ENCODE peak calls at places on chromosomes 11 and 22, in nine cellular contexts. U is IMR-90, D is BE2C, A is HepG2, I is AG09309, N is kidney epithelial cell, F is tibial artery, C is ovary, J is SK-N-SH. Z is an unnamed sample.

GRCh38 chr22:36010090-36010489 is 18.5 kb downstream of the RBFOX2 start:
- DNase-seq in U (no peak), D (peak; percentile 77), A (no peak), I (no peak), N (no peak), F (no peak), C (no peak), J (no peak), Z (no peak)

GRCh38 chr11:10302744-10303557 is 1.9 kb upstream of the ADM start:
- DNase-seq in U (peak; percentile 59), D (peak; percentile 45), A (peak; percentile 70), I (no peak), N (no peak), F (peak; percentile 92), C (peak; percentile 92), J (peak; percentile 72), Z (peak; percentile 78)

GRCh38 chr11:99568808-99569207 is 548.1 kb downstream of the CNTN5 start:
- DNase-seq in U (no peak), D (no peak), A (no peak), I (no peak), N (no peak), F (no peak), C (no peak), J (no peak), Z (no peak)

GRCh38 chr11:128476031-128476430 is 111.3 kb downstream of the ETS1 start:
- DNase-seq in U (no peak), D (no peak), A (no peak), I (no peak), N (no peak), F (no peak), C (no peak), J (no peak), Z (no peak)

GRCh38 chr11:128550967-128551522 is 36.3 kb downstream of the ETS1 start:
- DNase-seq in U (no peak), D (no peak), A (no peak), I (no peak), N (no peak), F (no peak), C (no peak), J (no peak), Z (no peak)

GRCh38 chr11:119509969-119510401 is 87.0 kb upstream of the THY1 start:
- DNase-seq in U (peak; percentile 92), D (peak; percentile 70), A (no peak), I (peak; percentile 62), N (peak; percentile 39), F (no peak), C (peak; percentile 41), J (no peak), Z (peak; percentile 86)

GRCh38 chr11:119284344-119285157 is 32.4 kb downstream of the MCAM start:
- DNase-seq in U (peak; percentile 47), D (no peak), A (peak; percentile 34), I (peak; percentile 5), N (no peak), F (no peak), C (no peak), J (peak; percentile 36), Z (peak; percentile 66)

GRCh38 chr11:64971421-64972233 is at the start of gene MAJIN:
- DNase-seq in U (peak; percentile 41), D (no peak), A (no peak), I (no peak), N (peak; percentile 28), F (peak; percentile 84), C (peak; percentile 78), J (no peak), Z (peak; percentile 82)

GRCh38 chr11:130854483-130854882 is 61.8 kb downstream of the SNX19 start:
- DNase-seq in U (no peak), D (no peak), A (no peak), I (no peak), N (no peak), F (no peak), C (no peak), J (no peak), Z (no peak)

GRCh38 chr11:103714246-103714645 is 322.2 kb upstream of the DDI1 start:
- DNase-seq in U (peak; percentile 75), D (no peak), A (no peak), I (no peak), N (no peak), F (no peak), C (no peak), J (no peak), Z (peak; percentile 51)

GRCh38 chr22:26617251-26618199 is at the start of gene CRYBB1:
- DNase-seq in U (peak; percentile 36), D (no peak), A (no peak), I (no peak), N (no peak), F (peak; percentile 68), C (no peak), J (peak; percentile 79), Z (no peak)

GRCh38 chr22:22060200-22061084 is 77.9 kb upstream of the TOP3B start:
- DNase-seq in U (peak; percentile 24), D (peak; percentile 78), A (peak; percentile 40), I (no peak), N (no peak), F (no peak), C (peak; percentile 36), J (peak; percentile 71), Z (peak; percentile 53)

GRCh38 chr11:102853956-102854355 is 10.5 kb upstream of the MMP3 start:
- DNase-seq in U (no peak), D (no peak), A (no peak), I (no peak), N (no peak), F (no peak), C (no peak), J (no peak), Z (no peak)

GRCh38 chr22:41762980-41763779 is 37.3 kb upstream of the CCDC134 start:
- DNase-seq in U (no peak), D (peak; percentile 46), A (peak; percentile 39), I (no peak), N (no peak), F (no peak), C (no peak), J (no peak), Z (peak; percentile 45)

GRCh38 chr11:102966011-102966410 is 10.5 kb upstream of the MMP13 start:
- DNase-seq in U (no peak), D (no peak), A (no peak), I (no peak), N (no peak), F (no peak), C (no peak), J (no peak), Z (no peak)

GRCh38 chr22:36425977-36426523 is 38.3 kb upstream of the MYH9 start:
- DNase-seq in U (peak; percentile 53), D (no peak), A (peak; percentile 74), I (no peak), N (no peak), F (no peak), C (peak; percentile 51), J (peak; percentile 57), Z (peak; percentile 59)

GRCh38 chr11:61587541-61587941 is 6.7 kb upstream of the SYT7 start:
- DNase-seq in U (no peak), D (no peak), A (no peak), I (no peak), N (no peak), F (no peak), C (peak; percentile 39), J (no peak), Z (peak; percentile 26)
- H3K4me3 ChIP-seq in U (peak overlapping the region; percentile 17), D (peak overlapping the region; percentile 52), A (no peak overlapping the region), I (peak overlapping the region; percentile 36), N (peak overlapping the region; percentile 18), F (peak overlapping the region; percentile 47), C (peak overlapping the region; percentile 50), J (no peak overlapping the region), Z (no peak overlapping the region)

DNA sequence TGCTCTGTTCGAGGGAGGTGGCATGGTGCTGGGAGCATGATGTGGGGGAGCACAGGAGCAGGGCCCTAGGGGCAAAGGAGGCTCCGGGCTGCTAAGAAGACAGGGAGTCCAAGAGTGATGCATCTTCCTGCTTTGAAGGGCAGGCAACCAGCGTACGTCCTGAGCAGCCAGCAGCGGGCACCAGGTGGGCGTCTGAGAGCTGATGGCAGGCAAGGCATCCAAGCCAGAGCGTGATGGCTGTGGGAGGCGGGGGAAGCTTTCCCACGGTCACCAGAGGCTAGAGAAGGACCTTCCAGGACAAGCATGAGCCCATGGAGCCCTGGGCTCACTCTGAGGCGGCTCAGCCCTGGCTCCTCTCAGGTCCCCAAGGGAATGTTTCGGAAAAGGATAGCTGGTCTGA is 32.2 kb downstream of the BRD1 start:
- DNase-seq in U (no peak), D (no peak), A (no peak), I (no peak), N (no peak), F (no peak), C (no peak), J (no peak), Z (no peak)
- TF ChIP-seq CTCF in U (no peak), D (no peak), A (no peak), I (no peak), N (no peak), F (no peak), C (no peak), J (no peak), Z (no peak)

DNA sequence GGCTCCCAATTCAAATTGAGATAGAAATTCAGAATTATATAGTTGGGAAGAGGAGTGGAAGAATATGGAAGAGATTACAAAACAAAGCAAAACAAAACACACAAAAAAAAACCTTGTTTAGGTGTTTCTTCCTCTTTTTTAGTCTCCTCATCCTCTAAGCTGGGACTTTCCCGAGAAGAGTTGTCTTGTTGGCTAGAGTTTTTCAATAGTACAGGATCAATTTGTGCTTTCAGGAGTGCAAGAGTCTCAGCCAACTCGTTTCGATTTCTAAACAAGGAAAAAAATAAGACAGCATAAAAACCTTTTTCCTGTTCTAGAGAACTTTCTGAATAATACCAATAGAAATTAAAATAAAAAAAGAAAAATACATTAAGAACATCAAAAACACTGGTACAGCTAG is 87.8 kb upstream of the CLNS1A start:
- DNase-seq in U (no peak), D (no peak), A (no peak), I (no peak), N (no peak), F (no peak), C (no peak), J (no peak), Z (no peak)
- H3K4me3 ChIP-seq in U (no peak overlapping the region), D (no peak overlapping the region), A (no peak overlapping the region), I (no peak overlapping the region), N (no peak overlapping the region), F (no peak overlapping the region), C (no peak overlapping the region), J (no peak overlapping the region), Z (no peak overlapping the region)

GRCh38 chr11:25734592-25735211 is 597.2 kb upstream of the ANO3 start:
- DNase-seq in U (peak; percentile 19), D (no peak), A (peak; percentile 8), I (no peak), N (peak; percentile 10), F (no peak), C (no peak), J (peak; percentile 12), Z (peak; percentile 79)
- TF ChIP-seq CTCF in U (peak; percentile 32), D (peak; percentile 50), A (peak; percentile 31), I (no peak), N (peak; percentile 58), F (no peak), C (no peak), J (peak; percentile 59), Z (peak; percentile 63)

GRCh38 chr22:20155330-20156041 is 4.6 kb upstream of the CCDC188 start:
- DNase-seq in U (no peak), D (peak; percentile 94), A (peak; percentile 19), I (no peak), N (no peak), F (no peak), C (no peak), J (peak; percentile 96), Z (peak; percentile 50)
- H3K4me3 ChIP-seq in U (no peak overlapping the region), D (peak overlapping the region; percentile 64), A (no peak overlapping the region), I (peak overlapping the region; percentile 23), N (peak overlapping the region; percentile 20), F (no peak overlapping the region), C (no peak overlapping the region), J (peak overlapping the region; percentile 66), Z (no peak overlapping the region)

Z was measured in choroid plexus epithelial cell.